ENCODE peak calls at places on chromosomes 4 and X, in ten cellular contexts. C, T, B, M, P, Y, L, S, D and Z are unnamed samples.

GRCh38 chrX:69539437-69539836 is 35.3 kb downstream of the NALF2 start:
- DNase-seq in S (no peak), C (no peak), P (peak; percentile 75), Y (no peak), B (no peak), T (no peak), D (no peak), L (no peak), M (no peak), Z (no peak)

GRCh38 chr4:4284827-4285618 is 4.9 kb downstream of the LYAR start:
- DNase-seq in L (no peak), B (no peak), T (no peak), M (peak; percentile 21), D (no peak), S (peak; percentile 58), Y (no peak), C (no peak), P (no peak), Z (no peak)

GRCh38 chr4:54913751-54914526 is 211.5 kb downstream of the KDR start:
- DNase-seq in M (no peak), L (peak; percentile 51), T (no peak), B (no peak), Y (no peak), S (peak; percentile 58), D (no peak), C (no peak), P (no peak), Z (no peak)

GRCh38 chrX:21658152-21658737 is at the start of gene KLHL34:
- DNase-seq in M (no peak), S (peak; percentile 24), L (peak; percentile 73), T (no peak), Y (no peak), P (no peak), B (no peak), D (no peak), C (no peak), Z (no peak)

GRCh38 chr4:4645743-4646142 is 103.9 kb upstream of the STX18 start:
- DNase-seq in S (no peak), L (no peak), C (no peak), D (no peak), B (no peak), Y (no peak), M (no peak), P (no peak), T (no peak), Z (no peak)

GRCh38 chr4:4762909-4763814 is 96.3 kb upstream of the MSX1 start:
- DNase-seq in C (peak; percentile 59), M (peak; percentile 66), D (peak; percentile 8), P (peak; percentile 11), B (no peak), S (no peak), Y (no peak), L (no peak), T (no peak), Z (no peak)

GRCh38 chr4:13088726-13089658 is 395.1 kb downstream of the RAB28 start:
- DNase-seq in T (no peak), C (no peak), L (no peak), Y (no peak), S (no peak), M (peak; percentile 47), B (no peak), D (no peak), P (no peak), Z (no peak)

GRCh38 chr4:108901271-108901670 is 138.4 kb upstream of the ETNPPL start:
- DNase-seq in B (no peak), C (no peak), T (no peak), M (peak; percentile 48), S (no peak), Y (no peak), P (no peak), L (no peak), D (no peak), Z (no peak)

GRCh38 chrX:50913520-50913919 is 3.0 kb downstream of the BMP15 start:
- DNase-seq in C (no peak), S (no peak), P (no peak), D (no peak), T (no peak), Y (no peak), L (no peak), M (no peak), B (no peak), Z (no peak)

DNA sequence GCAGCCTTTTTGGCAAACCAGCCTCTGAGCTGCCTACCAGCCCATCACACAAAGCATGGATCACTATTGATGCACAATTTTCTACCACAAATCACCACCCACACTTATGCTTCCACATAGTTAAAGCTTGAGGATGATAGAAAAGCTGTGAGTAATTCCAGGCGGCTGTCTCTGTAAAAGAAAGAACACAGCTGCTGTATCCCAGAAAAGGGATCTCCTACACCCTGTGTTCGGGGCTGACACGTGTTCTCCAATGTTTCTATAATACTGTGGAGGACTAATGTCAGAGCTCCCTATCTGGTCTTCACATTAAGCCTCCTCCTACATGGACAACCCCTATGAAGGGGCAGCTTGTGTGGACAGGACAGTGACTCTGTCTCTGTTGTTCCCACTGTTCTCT is 12.5 kb upstream of the BRS3 start:
- DNase-seq in B (no peak), D (no peak), M (no peak), P (no peak), S (no peak), L (no peak), Y (no peak), C (no peak), T (no peak), Z (no peak)
- H3K27ac ChIP-seq in B (no peak overlapping the region), D (no peak overlapping the region), M (no peak overlapping the region), P (no peak overlapping the region), S (no peak overlapping the region), L (no peak overlapping the region), Y (no peak overlapping the region), C (no peak overlapping the region), T (no peak overlapping the region), Z (no peak overlapping the region)

DNA sequence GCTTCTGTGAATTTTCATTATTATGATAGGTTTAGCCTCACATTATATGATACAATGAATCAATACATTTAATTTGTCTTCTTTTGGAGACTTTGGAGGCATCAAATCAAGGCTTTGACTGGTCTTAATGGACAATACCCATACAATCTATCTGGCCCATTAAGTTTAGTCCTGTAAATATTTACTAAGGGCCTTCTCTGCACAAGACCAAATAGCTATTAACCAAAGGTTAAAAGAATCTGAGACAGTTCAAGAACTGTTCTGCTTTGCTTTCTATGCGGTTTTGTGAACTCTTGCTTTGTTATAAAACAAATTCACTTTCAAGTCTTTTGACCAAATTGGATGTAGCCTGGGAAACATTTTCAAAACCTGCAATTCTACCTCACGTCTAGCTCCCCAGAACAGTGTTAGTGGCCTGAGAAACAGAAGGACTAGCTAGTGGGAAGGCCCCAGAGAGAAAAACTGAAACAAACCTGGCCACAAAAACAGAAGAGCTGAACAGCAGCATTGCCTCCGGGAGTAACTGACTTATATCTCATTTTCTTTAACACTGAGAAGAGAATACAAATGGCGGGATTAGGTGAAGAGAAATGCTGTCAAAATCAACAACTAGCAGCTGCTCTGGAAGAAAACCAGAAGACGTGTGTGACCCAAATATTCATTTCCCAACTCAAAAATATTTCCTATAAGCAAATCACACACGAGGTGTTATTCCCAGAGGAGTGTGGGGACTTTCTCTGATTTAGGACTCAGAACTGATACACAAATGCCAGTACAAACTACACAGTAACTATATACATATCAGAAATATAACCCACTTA is 548 bp downstream of the TLR1 start:
- DNase-seq in L (no peak), P (peak; percentile 68), B (no peak), Y (no peak), C (no peak), S (no peak), M (no peak), T (no peak), D (no peak), Z (no peak)
- H3K4me1 ChIP-seq in L (peaks cover 3% of the 10 kb centered on the region), P (peaks cover 13% of the 10 kb centered on the region), B (peaks cover 12% of the 10 kb centered on the region), Y (peaks cover 15% of the 10 kb centered on the region), C (no peaks in the 10 kb centered on the region), S (peaks cover 2% of the 10 kb centered on the region), M (no peaks in the 10 kb centered on the region), T (peaks cover 3% of the 10 kb centered on the region), D (peaks cover 7% of the 10 kb centered on the region), Z (peaks cover 3% of the 10 kb centered on the region)

GRCh38 chrX:107449490-107450175 is at the start of gene FRMPD3:
- DNase-seq in P (peak; percentile 15), S (peak; percentile 46), B (no peak), Y (no peak), L (no peak), C (no peak), D (no peak), M (no peak), T (no peak), Z (no peak)
- H3K27ac ChIP-seq in P (no peak within 1 kb of the TSS), S (no peak within 1 kb of the TSS), B (no peak within 1 kb of the TSS), Y (no peak within 1 kb of the TSS), L (no peak within 1 kb of the TSS), C (no peak within 1 kb of the TSS), D (peak within 1 kb of the TSS; percentile 78), M (no peak within 1 kb of the TSS), T (no peak within 1 kb of the TSS), Z (no peak within 1 kb of the TSS)

GRCh38 chr4:188221090-188221489 is 81.8 kb downstream of the TRIML1 start:
- DNase-seq in Y (no peak), L (no peak), D (no peak), C (no peak), T (peak; percentile 26), B (no peak), M (no peak), P (no peak), S (no peak), Z (no peak)

GRCh38 chr4:188218392-188218791 is 79.2 kb downstream of the TRIML1 start:
- DNase-seq in S (no peak), D (no peak), M (no peak), B (no peak), T (no peak), C (no peak), P (no peak), L (no peak), Y (no peak), Z (peak; percentile 20)

GRCh38 chr4:188214861-188215260 is 75.6 kb downstream of the TRIML1 start:
- DNase-seq in S (no peak), P (no peak), B (no peak), Y (no peak), T (no peak), L (no peak), D (peak; percentile 42), M (no peak), C (no peak), Z (no peak)

GRCh38 chr4:188220006-188220405 is 80.8 kb downstream of the TRIML1 start:
- DNase-seq in T (no peak), Y (no peak), S (no peak), B (no peak), M (no peak), L (no peak), D (no peak), C (no peak), P (no peak), Z (no peak)
- H3K4me1 ChIP-seq in T (no peaks in the 10 kb centered on the region), Y (no peaks in the 10 kb centered on the region), S (no peaks in the 10 kb centered on the region), B (no peaks in the 10 kb centered on the region), M (no peaks in the 10 kb centered on the region), L (no peaks in the 10 kb centered on the region), D (peaks cover 6% of the 10 kb centered on the region), C (no peaks in the 10 kb centered on the region), P (no peaks in the 10 kb centered on the region), Z (no peaks in the 10 kb centered on the region)

GRCh38 chr4:6910340-6910959 is 824 bp downstream of the TBC1D14 start:
- DNase-seq in D (peak; percentile 62), Y (no peak), T (no peak), L (no peak), C (no peak), M (no peak), B (no peak), P (no peak), S (peak; percentile 62), Z (peak; percentile 34)
- H3K27ac ChIP-seq in D (peak overlapping the region; percentile 99), Y (peak overlapping the region; percentile 97), T (peak overlapping the region; percentile 98), L (peak overlapping the region; percentile 88), C (no peak overlapping the region), M (no peak overlapping the region), B (peak overlapping the region; percentile 72), P (no peak overlapping the region), S (no peak overlapping the region), Z (peak overlapping the region; percentile 99)

GRCh38 chrX:3712080-3712869 is 1.2 kb downstream of the PRKX start:
- DNase-seq in B (no peak), Y (no peak), S (peak; percentile 60), C (peak; percentile 32), D (no peak), P (peak; percentile 19), T (no peak), M (peak; percentile 40), L (no peak), Z (peak; percentile 42)
- H3K4me1 ChIP-seq in B (peaks cover 20% of the 10 kb centered on the region), Y (no peaks in the 10 kb centered on the region), S (peaks cover 1% of the 10 kb centered on the region), C (no peaks in the 10 kb centered on the region), D (peaks cover 7% of the 10 kb centered on the region), P (no peaks in the 10 kb centered on the region), T (no peaks in the 10 kb centered on the region), M (no peaks in the 10 kb centered on the region), L (no peaks in the 10 kb centered on the region), Z (no peaks in the 10 kb centered on the region)